ENCODE peak calls at places on chromosomes 11 and 22, in five cellular contexts. H is OCI-LY7, A is transverse colon, K is keratinocyte, J is substantia nigra. O is an unnamed sample.

GRCh38 chr11:99449345-99449744 is 428.6 kb downstream of the CNTN5 start:
- DNase-seq in A (no peak), J (no peak), K (no peak), H (no peak), O (no peak)

GRCh38 chr22:20437253-20438065 is at the start of gene SCARF2:
- DNase-seq in K (no peak), J (no peak), A (peak; percentile 37), H (no peak), O (no peak)

GRCh38 chr11:77379253-77379652 is 77.8 kb upstream of the GDPD4 start:
- DNase-seq in K (no peak), H (no peak), A (no peak), J (no peak), O (no peak)

GRCh38 chr11:11416502-11416901 is 63.5 kb upstream of the CSNK2A3 start:
- DNase-seq in H (no peak), K (no peak), A (no peak), J (no peak), O (no peak)

GRCh38 chr22:41286639-41287091 is 678 bp upstream of the RANGAP1 start:
- DNase-seq in A (no peak), K (no peak), J (no peak), H (peak; percentile 86), O (no peak)

GRCh38 chr11:127639916-127640315 is 639.3 kb upstream of the KIRREL3 start:
- DNase-seq in H (no peak), J (no peak), K (no peak), A (no peak), O (no peak)

GRCh38 chr11:82960000-82960778 is 58.7 kb downstream of the DDIAS start:
- DNase-seq in H (peak; percentile 81), J (no peak), A (no peak), K (no peak), O (no peak)

GRCh38 chr22:22210375-22210774 is 34.2 kb upstream of the VPREB1 start:
- DNase-seq in A (no peak), J (no peak), K (peak; percentile 38), H (no peak), O (peak; percentile 72)

GRCh38 chr11:93054279-93054678 is 84.8 kb downstream of the MTNR1B start:
- DNase-seq in J (no peak), A (no peak), K (no peak), H (no peak), O (no peak)

GRCh38 chr22:20993304-20994127 is 8.4 kb downstream of the THAP7 start:
- DNase-seq in A (no peak), H (no peak), K (no peak), J (no peak), O (no peak)

GRCh38 chr11:55707029-55707428 is 45.0 kb downstream of the OR4C6 start:
- DNase-seq in A (no peak), H (peak; percentile 51), K (no peak), J (no peak), O (no peak)

GRCh38 chr11:2686360-2687222 is 13.2 kb downstream of the KCNQ1OT1 start:
- DNase-seq in H (no peak), J (no peak), K (no peak), A (no peak), O (no peak)

GRCh38 chr11:20715464-20715863 is 46.1 kb downstream of the NELL1 start:
- DNase-seq in H (no peak), K (no peak), A (no peak), J (no peak), O (no peak)

GRCh38 chr22:23278883-23279675 is 98.8 kb downstream of the BCR start:
- DNase-seq in H (no peak), A (peak; percentile 81), K (peak; percentile 61), J (no peak), O (peak; percentile 97)

GRCh38 chr11:3855808-3856491 is 486 bp downstream of the STIM1 start:
- DNase-seq in K (no peak), J (no peak), H (peak; percentile 65), A (peak; percentile 57), O (no peak)

GRCh38 chr11:57552479-57552878 is 15.0 kb downstream of the UBE2L6 start:
- DNase-seq in J (no peak), A (no peak), K (no peak), H (no peak), O (no peak)

GRCh38 chr11:127733552-127733951 is 733.0 kb upstream of the KIRREL3 start:
- DNase-seq in K (no peak), A (no peak), J (no peak), H (no peak), O (no peak)

GRCh38 chr22:36104988-36105387 is 55.6 kb downstream of the APOL3 start:
- DNase-seq in K (no peak), H (no peak), A (no peak), J (no peak), O (no peak)

GRCh38 chr11:18844753-18845367 is 53.3 kb upstream of the PTPN5 start:
- DNase-seq in J (no peak), H (peak; percentile 52), A (no peak), K (peak; percentile 23), O (no peak)

GRCh38 chr11:132874638-132875037 is 657.7 kb downstream of the OPCML start:
- DNase-seq in K (no peak), A (no peak), H (no peak), J (no peak), O (peak; percentile 5)

GRCh38 chr11:86577663-86578636 is 94.5 kb downstream of the ME3 start:
- DNase-seq in J (no peak), K (no peak), H (no peak), A (peak; percentile 80), O (no peak)

GRCh38 chr11:121416909-121417567 is 35.1 kb upstream of the SORL1 start:
- DNase-seq in A (peak; percentile 88), H (peak; percentile 41), J (peak; percentile 51), K (peak; percentile 28), O (peak; percentile 39)

GRCh38 chr11:1445741-1446445 is 40.7 kb downstream of the MOB2 start:
- DNase-seq in K (no peak), J (no peak), A (no peak), H (no peak), O (no peak)

GRCh38 chr11:129143335-129143734 is 48.8 kb downstream of the ARHGAP32 start:
- DNase-seq in K (peak; percentile 80), A (peak; percentile 81), H (no peak), J (peak; percentile 59), O (peak; percentile 96)

GRCh38 chr11:19306570-19306969 is 65.8 kb upstream of the E2F8 start:
- DNase-seq in A (no peak), J (no peak), H (no peak), K (no peak), O (no peak)

GRCh38 chr11:59154585-59154984 is 11.9 kb downstream of the FAM111A start:
- DNase-seq in J (no peak), A (no peak), K (no peak), H (no peak), O (no peak)

GRCh38 chr22:49995059-49995412 is 17.5 kb downstream of the IL17REL start:
- DNase-seq in H (no peak), K (no peak), A (peak; percentile 5), J (no peak), O (no peak)

GRCh38 chr11:122700676-122701075 is 45.2 kb downstream of the UBASH3B start:
- DNase-seq in A (no peak), K (no peak), H (peak; percentile 56), J (no peak), O (no peak)
- H3K27ac ChIP-seq in A (no peak overlapping the region), K (no peak overlapping the region), H (peak overlapping the region; percentile 99), J (no peak overlapping the region), O (no peak overlapping the region)

DNA sequence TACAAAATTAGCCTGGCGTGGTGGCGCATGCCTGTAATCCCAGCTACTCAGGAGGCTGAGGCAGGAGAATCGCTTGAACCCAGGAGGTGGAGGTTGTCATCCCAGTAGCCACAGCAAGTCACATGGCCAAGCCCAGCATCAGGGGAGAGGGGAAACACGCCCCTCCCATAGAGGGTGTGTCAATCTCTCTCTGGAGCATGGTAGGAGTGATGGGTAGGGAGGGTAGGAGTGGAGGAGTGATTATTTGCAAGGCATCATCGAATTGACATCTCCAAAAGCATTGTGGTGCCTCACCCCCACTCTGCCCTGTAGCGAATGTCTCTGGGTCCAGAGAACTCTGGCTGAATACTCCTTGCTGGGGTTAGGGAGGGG is 6.1 kb upstream of the SSTR3 start:
- DNase-seq in H (no peak), J (no peak), K (no peak), A (no peak), O (no peak)
- H3K27ac ChIP-seq in H (peak overlapping the region; percentile 84), J (no peak overlapping the region), K (no peak overlapping the region), A (peak overlapping the region; percentile 60), O (no peak overlapping the region)

DNA sequence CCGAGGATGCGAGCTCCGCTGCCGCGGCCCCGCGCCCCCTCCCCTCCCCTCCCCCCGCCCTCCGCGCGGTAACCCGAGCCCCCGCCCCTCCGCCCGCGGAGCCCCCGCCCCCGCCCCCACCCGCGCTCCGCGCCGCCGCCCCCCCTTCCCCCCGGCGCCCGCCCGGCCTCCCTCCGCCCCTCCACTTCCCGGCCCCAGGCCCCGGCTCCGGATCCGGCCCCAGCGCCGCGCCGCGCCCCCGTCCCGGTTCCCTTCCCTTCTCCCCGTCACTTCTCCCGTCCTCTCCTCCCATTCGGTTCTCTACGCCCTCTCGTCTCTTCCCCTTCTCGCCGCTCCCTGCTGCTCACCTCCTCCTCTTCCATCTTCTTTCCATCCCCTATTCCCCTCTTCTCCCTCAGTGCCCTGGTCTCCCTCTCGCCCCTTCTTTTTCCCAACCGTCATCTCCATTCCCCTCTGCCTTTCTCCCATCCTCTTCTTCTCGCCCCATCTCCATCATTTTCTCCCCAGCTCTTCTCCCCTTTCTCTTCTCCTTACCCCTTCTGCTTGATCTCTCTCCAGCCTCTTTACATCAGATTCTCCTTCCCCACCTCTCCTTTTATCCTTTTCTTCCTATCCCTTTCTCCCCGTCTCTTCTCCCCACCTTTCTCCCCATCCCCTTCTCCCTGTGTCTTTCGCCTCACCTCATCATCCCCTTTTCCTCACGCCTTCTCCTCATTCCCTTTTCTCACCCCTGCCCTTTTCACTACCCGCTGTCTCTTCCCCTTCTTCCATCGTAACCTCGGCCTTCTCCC is at the start of gene DCHS1:
- DNase-seq in J (no peak), A (peak; percentile 26), K (no peak), H (no peak), O (no peak)
- H3K27ac ChIP-seq in J (peak within 1 kb of the TSS; percentile 11), A (peak within 1 kb of the TSS; percentile 87), K (no peak within 1 kb of the TSS), H (no peak within 1 kb of the TSS), O (no peak within 1 kb of the TSS)

DNA sequence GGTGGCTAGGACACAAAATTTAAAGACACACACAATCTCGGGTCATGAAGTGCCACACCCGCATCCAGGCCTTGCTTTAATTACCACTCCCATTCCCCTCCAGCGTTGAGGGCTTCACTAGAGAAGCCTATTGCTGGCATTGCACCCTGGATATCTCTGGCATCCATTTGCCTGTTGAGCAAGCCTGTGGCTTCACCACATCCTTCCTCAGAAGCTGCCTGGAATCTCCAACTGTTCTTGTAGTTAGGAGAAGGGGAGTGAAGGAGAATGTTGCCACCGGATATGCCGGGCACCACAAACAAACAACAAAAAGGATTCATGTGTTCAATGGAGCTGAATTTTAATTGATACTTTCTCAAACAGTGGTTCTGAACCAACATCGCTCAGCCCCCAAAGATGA is 34.4 kb upstream of the RCN1 start:
- DNase-seq in H (no peak), A (no peak), J (no peak), K (no peak), O (no peak)
- H3K27ac ChIP-seq in H (no peak overlapping the region), A (no peak overlapping the region), J (no peak overlapping the region), K (no peak overlapping the region), O (no peak overlapping the region)

O was measured in epithelial cell of prostate.